ENCODE peak calls at places on chromosome 13, in six cellular contexts. F is HCEC 1CT; E is stimulated activated CD4-positive, alpha-beta T cell treated with anti-CD3 and anti-CD28 coated beads, Interleukin-12 subunit alpha, Interleukin-12 subunit beta, amount 100 ng/mL, for 48 hours; Z is NCI-H1105 treated with DMSO at 0.1 percent for 48 hours; Y is PC-9; J is DMS153. B is an unnamed sample.
A peak's percentile ranks its signal among the peaks of the same experiment; 100 is the strongest.

GRCh38 chr13:44373601-44374347 is at the start of gene SERP2:
- DNase-seq in F (no peak), E (no peak), Z (no peak), Y (no peak), J (no peak), B (no peak)

GRCh38 chr13:30153871-30154426 is 153.4 kb downstream of the KATNAL1 start:
- DNase-seq in F (no peak), E (no peak), Z (no peak), Y (no peak), J (no peak), B (no peak)

GRCh38 chr13:29538625-29538976 is 56.9 kb downstream of the SLC7A1 start:
- DNase-seq in F (no peak), E (no peak), Z (no peak), Y (no peak), J (no peak), B (no peak)

GRCh38 chr13:48156466-48156865 is 61.6 kb upstream of the MED4 start:
- DNase-seq in F (no peak), E (peak; percentile 59), Z (no peak), Y (no peak), J (no peak), B (peak; percentile 35)

GRCh38 chr13:85313761-85314503 is 485.3 kb downstream of the SLITRK6 start:
- DNase-seq in F (no peak), E (no peak), Z (no peak), Y (no peak), J (no peak), B (peak; percentile 2)

GRCh38 chr13:21466527-21466926 is 7.4 kb upstream of the ZDHHC20 start:
- DNase-seq in F (no peak), E (no peak), Z (no peak), Y (no peak), J (no peak), B (no peak)

GRCh38 chr13:113418722-113419049 is 34.6 kb downstream of the ADPRHL1 start:
- DNase-seq in F (no peak), E (no peak), Z (no peak), Y (no peak), J (no peak), B (no peak)

GRCh38 chr13:98937911-98938381 is 39.9 kb downstream of the DOCK9 start:
- DNase-seq in F (no peak), E (no peak), Z (no peak), Y (no peak), J (no peak), B (no peak)

GRCh38 chr13:90105276-90105675 is 1242.2 kb upstream of the MIR17HG start:
- DNase-seq in F (peak; percentile 51), E (no peak), Z (no peak), Y (peak; percentile 74), J (no peak), B (no peak)

GRCh38 chr13:98741741-98742435 is 10.6 kb downstream of the SLC15A1 start:
- DNase-seq in F (no peak), E (no peak), Z (no peak), Y (no peak), J (no peak), B (no peak)

GRCh38 chr13:42229287-42229686 is 42.7 kb upstream of the AKAP11 start:
- DNase-seq in F (no peak), E (no peak), Z (no peak), Y (peak; percentile 58), J (no peak), B (no peak)

GRCh38 chr13:95710313-95710712 is 33.4 kb downstream of the DNAJC3 start:
- DNase-seq in F (peak; percentile 77), E (no peak), Z (no peak), Y (no peak), J (no peak), B (no peak)

GRCh38 chr13:39616087-39616694 is 13.2 kb upstream of the LHFPL6 start:
- DNase-seq in F (peak; percentile 67), E (no peak), Z (peak; percentile 58), Y (no peak), J (no peak), B (peak; percentile 29)

GRCh38 chr13:51286135-51287002 is 53.1 kb upstream of the SERPINE3 start:
- DNase-seq in F (peak; percentile 43), E (peak; percentile 69), Z (peak; percentile 33), Y (peak; percentile 39), J (peak; percentile 51), B (peak; percentile 72)